ENCODE peak calls at places on chromosomes 11 and 22, in seven cellular contexts. M, I, F, R, G, V and J are unnamed samples.

GRCh38 chr11:33633251-33634003 is 67.2 kb downstream of the C11orf91 start:
- DNase-seq in M (no peak), I (peak), F (peak), R (no peak), G (peak), V (no peak), J (no peak)

GRCh38 chr22:37862570-37863325 is 13.5 kb downstream of the EIF3L start:
- DNase-seq in M (no peak), I (peak), F (peak), R (no peak), G (no peak), V (no peak), J (no peak)

GRCh38 chr22:42920101-42920820 is 63.2 kb upstream of the ARFGAP3 start:
- DNase-seq in M (no peak), I (no peak), F (peak), R (no peak), G (no peak), V (no peak), J (no peak)

GRCh38 chr11:122141757-122142156 is 25.7 kb upstream of the BLID start:
- DNase-seq in M (no peak), I (no peak), F (no peak), R (no peak), G (no peak), V (no peak), J (no peak)

GRCh38 chr11:72352859-72353551 is 81.3 kb downstream of the CLPB start:
- DNase-seq in M (no peak), I (peak), F (peak), R (peak), G (no peak), V (no peak), J (no peak)

GRCh38 chr22:40256501-40256900 is 78.8 kb downstream of the TNRC6B start:
- DNase-seq in M (no peak), I (peak), F (no peak), R (no peak), G (no peak), V (no peak), J (no peak)

GRCh38 chr22:43888740-43889139 is 3.1 kb downstream of the PNPLA5 start:
- DNase-seq in M (no peak), I (no peak), F (no peak), R (no peak), G (no peak), V (no peak), J (no peak)

GRCh38 chr22:28019881-28020861 is 101.1 kb upstream of the PITPNB start:
- DNase-seq in M (peak), I (peak), F (peak), R (peak), G (peak), V (peak), J (peak)

GRCh38 chr22:21837184-21837979 is 30.1 kb downstream of the MAPK1 start:
- DNase-seq in M (no peak), I (peak), F (peak), R (no peak), G (peak), V (no peak), J (no peak)

GRCh38 chr11:103586756-103587155 is 449.7 kb upstream of the DDI1 start:
- DNase-seq in M (no peak), I (no peak), F (peak), R (no peak), G (no peak), V (no peak), J (no peak)

GRCh38 chr22:17781319-17782031 is 7.2 kb upstream of the BID start:
- DNase-seq in M (peak), I (peak), F (peak), R (no peak), G (no peak), V (no peak), J (peak)

GRCh38 chr11:134584001-134584561 is 172.0 kb upstream of the B3GAT1 start:
- DNase-seq in M (no peak), I (no peak), F (no peak), R (no peak), G (no peak), V (no peak), J (no peak)

GRCh38 chr22:40679964-40680818 is 907 bp downstream of the MCHR1 start:
- DNase-seq in M (no peak), I (no peak), F (peak), R (no peak), G (no peak), V (no peak), J (no peak)

GRCh38 chr22:35656284-35656752 is 8.1 kb downstream of the APOL6 start:
- DNase-seq in M (no peak), I (no peak), F (no peak), R (no peak), G (no peak), V (no peak), J (no peak)

GRCh38 chr11:113977701-113978100 is 2.8 kb downstream of the HTR3A start:
- DNase-seq in M (no peak), I (no peak), F (no peak), R (no peak), G (no peak), V (no peak), J (no peak)

GRCh38 chr11:94635072-94635471 is 67.9 kb downstream of the PIWIL4 start:
- DNase-seq in M (no peak), I (no peak), F (no peak), R (no peak), G (peak), V (no peak), J (no peak)

GRCh38 chr11:35548925-35549561 is 23.6 kb upstream of the PAMR1 start:
- DNase-seq in M (no peak), I (no peak), F (peak), R (no peak), G (no peak), V (no peak), J (no peak)

GRCh38 chr11:123302751-123303195 is 107.7 kb upstream of the CLMP start:
- DNase-seq in M (no peak), I (peak), F (peak), R (no peak), G (no peak), V (no peak), J (no peak)
- H3K27ac ChIP-seq in M (no peak), I (no peak), F (no peak), R (no peak), G (no peak), V (no peak), J (peak)

DNA sequence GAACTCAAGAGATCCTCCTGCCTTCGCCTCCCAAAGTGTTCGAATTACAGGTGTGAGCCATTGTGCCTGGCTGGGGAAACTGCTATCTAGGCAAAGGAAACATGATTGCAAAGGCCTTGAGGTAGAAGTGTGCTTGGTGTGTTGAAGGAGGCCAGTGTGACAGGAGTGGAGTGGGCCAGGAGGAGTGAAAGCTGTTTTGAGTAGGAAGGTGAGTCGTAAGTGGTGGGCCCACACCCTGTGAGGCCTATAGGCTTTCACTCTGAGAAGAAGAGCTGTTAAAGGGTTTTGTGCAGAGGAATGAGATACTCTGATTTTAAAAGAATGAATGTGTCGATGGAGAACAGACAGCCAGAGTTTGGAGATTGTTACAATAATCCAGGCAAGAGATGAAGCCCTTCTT is 43.4 kb downstream of the WEE1 start:
- DNase-seq in M (no peak), I (peak), F (peak), R (no peak), G (no peak), V (no peak), J (no peak)
- H3K4me3 ChIP-seq in M (no peak), I (no peak), F (no peak), R (no peak), G (no peak), V (no peak), J (no peak)

GRCh38 chr11:46674463-46675287 is 25.7 kb downstream of the ARHGAP1 start:
- DNase-seq in M (peak), I (no peak), F (peak), R (no peak), G (no peak), V (no peak), J (no peak)
- H3K27ac ChIP-seq in M (peak), I (peak), F (peak), R (peak), G (no peak), V (peak), J (peak)

DNA sequence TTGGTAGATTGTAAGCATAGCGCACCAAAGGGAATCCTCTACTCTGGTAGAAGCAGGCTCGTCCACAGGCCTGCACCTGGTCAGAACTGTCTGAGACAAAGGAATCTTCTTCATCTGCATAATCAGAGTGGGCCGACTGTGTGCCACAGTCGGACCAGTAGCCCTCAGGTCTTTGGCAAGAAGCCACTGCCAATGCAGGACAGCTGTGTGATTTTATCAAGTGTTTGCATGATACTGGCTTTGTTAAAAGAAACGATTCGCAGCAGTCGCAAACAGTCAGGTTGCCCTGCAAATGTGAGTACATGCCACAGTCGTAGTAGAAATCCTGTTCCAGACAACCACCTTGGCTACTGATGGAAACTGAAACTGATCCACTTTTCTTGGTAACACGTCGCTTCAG is 4.9 kb upstream of the CCDC34 start:
- DNase-seq in M (no peak), I (no peak), F (no peak), R (no peak), G (no peak), V (no peak), J (no peak)
- H3K4me3 ChIP-seq in M (no peak), I (no peak), F (no peak), R (no peak), G (no peak), V (no peak), J (no peak)

GRCh38 chr11:106386519-106386918 is 309.1 kb downstream of the AASDHPPT start:
- DNase-seq in M (no peak), I (no peak), F (no peak), R (no peak), G (no peak), V (no peak), J (no peak)

GRCh38 chr11:106379712-106380111 is 302.2 kb downstream of the AASDHPPT start:
- DNase-seq in M (no peak), I (no peak), F (no peak), R (no peak), G (no peak), V (no peak), J (no peak)

GRCh38 chr11:106381895-106382294 is 304.4 kb downstream of the AASDHPPT start:
- DNase-seq in M (no peak), I (no peak), F (no peak), R (no peak), G (no peak), V (no peak), J (no peak)

GRCh38 chr11:106389096-106389495 is 311.6 kb downstream of the AASDHPPT start:
- DNase-seq in M (no peak), I (peak), F (peak), R (no peak), G (no peak), V (no peak), J (no peak)

DNA sequence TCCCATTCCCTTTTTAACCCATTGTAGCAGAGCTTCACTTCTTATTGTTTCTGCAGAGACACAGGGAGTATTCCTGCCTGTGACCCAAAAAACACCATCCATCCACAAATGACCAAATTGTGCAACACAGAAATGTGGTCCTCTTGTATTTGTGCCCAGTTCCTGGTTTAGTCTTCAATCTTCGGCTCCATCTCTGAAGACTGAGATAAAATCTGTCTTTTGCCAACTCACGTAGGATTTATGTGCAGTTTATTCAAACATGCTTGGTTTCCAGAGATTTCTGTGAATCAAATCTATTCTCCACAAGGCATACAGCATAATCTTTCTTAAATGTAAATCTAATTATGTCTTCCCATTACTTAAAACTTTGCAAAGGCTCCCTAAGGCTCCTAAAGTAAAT is 307.0 kb downstream of the AASDHPPT start:
- DNase-seq in M (no peak), I (no peak), F (no peak), R (no peak), G (no peak), V (no peak), J (no peak)
- H3K27ac ChIP-seq in M (no peak), I (no peak), F (no peak), R (no peak), G (no peak), V (no peak), J (no peak)

GRCh38 chr11:112292188-112292587 is 31.5 kb upstream of the PLET1 start:
- DNase-seq in M (no peak), I (no peak), F (no peak), R (no peak), G (no peak), V (no peak), J (no peak)
- H3K4me3 ChIP-seq in M (no peak), I (no peak), F (no peak), R (no peak), G (no peak), V (no peak), J (no peak)

DNA sequence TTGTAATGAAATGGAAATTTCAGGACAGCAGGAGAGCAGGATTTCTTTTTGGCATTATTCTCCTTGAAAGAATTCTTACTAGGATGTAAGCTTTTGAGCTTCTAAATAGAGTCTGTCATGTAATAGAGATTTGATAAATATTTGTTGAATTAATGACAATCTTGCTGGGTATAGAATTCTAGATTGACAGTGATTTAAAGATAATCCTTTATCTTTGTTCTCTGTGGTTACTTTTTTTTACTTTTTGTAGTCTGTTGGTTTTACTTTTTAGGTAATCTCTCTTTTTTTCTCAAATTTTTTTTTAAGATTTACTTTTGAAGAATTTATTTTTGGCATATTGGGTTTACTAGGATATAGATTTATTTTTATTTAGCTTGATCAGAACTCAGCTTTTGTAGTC is 54.8 kb downstream of the TMEM135 start:
- DNase-seq in M (no peak), I (no peak), F (no peak), R (no peak), G (no peak), V (no peak), J (no peak)
- H3K27ac ChIP-seq in M (no peak), I (no peak), F (no peak), R (no peak), G (no peak), V (no peak), J (no peak)

DNA sequence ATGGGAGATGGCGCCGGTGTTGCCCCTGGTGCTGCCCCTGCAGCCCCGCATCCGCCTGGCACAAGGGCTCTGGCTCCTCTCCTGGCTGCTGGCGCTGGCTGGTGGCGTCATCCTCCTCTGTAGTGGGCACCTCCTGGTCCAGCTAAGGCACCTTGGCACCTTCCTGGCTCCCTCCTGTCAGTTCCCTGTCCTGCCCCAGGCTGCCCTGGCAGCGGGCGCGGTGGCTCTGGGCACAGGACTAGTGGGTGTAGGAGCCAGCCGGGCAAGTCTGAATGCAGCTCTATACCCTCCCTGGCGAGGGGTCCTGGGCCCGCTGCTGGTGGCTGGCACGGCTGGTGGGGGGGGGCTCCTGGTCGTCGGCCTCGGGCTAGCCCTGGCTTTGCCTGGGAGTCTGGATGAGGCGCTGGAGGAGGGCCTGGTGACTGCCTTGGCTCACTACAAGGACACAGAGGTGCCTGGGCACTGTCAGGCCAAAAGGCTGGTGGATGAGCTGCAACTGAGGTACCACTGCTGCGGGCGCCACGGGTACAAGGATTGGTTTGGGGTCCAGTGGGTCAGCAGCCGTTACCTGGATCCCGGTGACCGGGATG is 313 bp downstream of the ROM1 start:
- DNase-seq in M (no peak), I (no peak), F (no peak), R (no peak), G (no peak), V (no peak), J (no peak)
- H3K4me3 ChIP-seq in M (no peak), I (no peak), F (peak), R (no peak), G (no peak), V (peak), J (no peak)